ENCODE peak calls at places on chromosomes 11 and 22, in nine cellular contexts. Q is NCI-H1105 treated with DMSO at 0.1 percent for 48 hours; I is colonic mucosa; H is left ventricle myocardium inferior; W is fibroblast of lung; A is CD8-positive, alpha-beta T cell; V is omental fat pad; B is H9; F is activated CD4-positive, CD25-positive, alpha-beta regulatory T cell treated with anti-CD3 and anti-CD28 coated beads, Interleukin-2, amount 50 U/mL, for 72 hours. R is an unnamed sample.
A peak's percentile ranks its signal among the peaks of the same experiment; 100 is the strongest.

GRCh38 chr22:17369553-17370035 is 334 bp downstream of the CECR2 start:
- DNase-seq in F (peak; percentile 36), Q (peak; percentile 50), H (peak; percentile 38), B (peak; percentile 56), A (no peak), W (no peak), V (no peak), I (no peak), R (no peak)

GRCh38 chr11:11409916-11410315 is 56.9 kb upstream of the CSNK2A3 start:
- DNase-seq in B (no peak), Q (peak; percentile 83), I (peak; percentile 28), A (no peak), W (no peak), F (no peak), V (no peak), H (no peak), R (no peak)

GRCh38 chr22:42471441-42471840 is 39.2 kb upstream of the NFAM1 start:
- DNase-seq in H (no peak), I (no peak), A (no peak), V (no peak), F (no peak), Q (no peak), B (no peak), W (no peak), R (no peak)

GRCh38 chr22:38784035-38784434 is 9.9 kb downstream of the DNAL4 start:
- DNase-seq in F (no peak), B (no peak), W (no peak), Q (no peak), H (no peak), A (no peak), I (no peak), V (no peak), R (no peak)

GRCh38 chr22:36194971-36195370 is 6.6 kb downstream of the APOL4 start:
- DNase-seq in H (peak; percentile 38), Q (peak; percentile 18), V (no peak), B (peak; percentile 86), W (peak; percentile 65), F (no peak), I (peak; percentile 45), A (peak; percentile 46), R (peak; percentile 68)

GRCh38 chr11:116534270-116534975 is 238.4 kb downstream of the BUD13 start:
- DNase-seq in W (no peak), B (no peak), H (no peak), F (no peak), V (no peak), I (no peak), Q (no peak), A (no peak), R (no peak)

GRCh38 chr22:22955866-22956535 is 68.4 kb downstream of the IGLL5 start:
- DNase-seq in V (peak; percentile 55), I (peak; percentile 71), A (peak; percentile 63), Q (peak; percentile 55), H (no peak), F (peak; percentile 53), W (peak; percentile 48), B (peak; percentile 66), R (peak; percentile 75)

GRCh38 chr11:64608636-64609035 is 17.6 kb downstream of the SLC22A12 start:
- DNase-seq in Q (no peak), H (no peak), A (no peak), B (no peak), F (no peak), W (no peak), V (no peak), I (no peak), R (no peak)

GRCh38 chr11:945986-946385 is 20.3 kb downstream of the AP2A2 start:
- DNase-seq in A (no peak), B (peak; percentile 75), V (no peak), Q (peak; percentile 3), W (peak; percentile 54), F (no peak), I (no peak), H (no peak), R (no peak)

GRCh38 chr11:2419638-2420501 is 19.3 kb downstream of the TSSC4 start:
- DNase-seq in B (peak; percentile 81), V (peak; percentile 57), W (peak; percentile 62), Q (no peak), F (peak; percentile 69), A (peak; percentile 49), H (peak; percentile 77), I (peak; percentile 81), R (peak; percentile 85)

GRCh38 chr11:67344264-67344663 is 9.1 kb downstream of the POLD4 start:
- DNase-seq in B (no peak), H (no peak), Q (no peak), A (no peak), F (no peak), W (no peak), I (no peak), V (no peak), R (no peak)

GRCh38 chr11:120185678-120186407 is 25.0 kb upstream of the OAF start:
- DNase-seq in V (peak; percentile 7), A (no peak), I (peak; percentile 31), F (peak; percentile 1), B (peak; percentile 14), Q (no peak), W (no peak), H (peak; percentile 57), R (peak; percentile 30)

GRCh38 chr11:94563176-94563847 is 3.9 kb upstream of the PIWIL4 start:
- DNase-seq in F (no peak), A (no peak), H (no peak), V (no peak), Q (no peak), I (no peak), W (peak; percentile 77), B (no peak), R (no peak)

GRCh38 chr11:57458060-57458409 is 2.3 kb upstream of the RTN4RL2 start:
- DNase-seq in W (no peak), B (peak; percentile 70), Q (peak; percentile 14), A (peak; percentile 36), H (no peak), V (no peak), I (no peak), F (no peak), R (peak; percentile 39)

GRCh38 chr22:35957589-35957988 is 71.0 kb downstream of the RBFOX2 start:
- DNase-seq in A (no peak), H (no peak), I (no peak), B (no peak), Q (no peak), V (no peak), W (no peak), F (no peak), R (no peak)

GRCh38 chr22:49724893-49725489 is 102.7 kb downstream of the BRD1 start:
- DNase-seq in B (peak; percentile 83), Q (peak; percentile 55), A (peak; percentile 57), W (peak; percentile 16), F (peak; percentile 78), H (peak; percentile 46), I (peak; percentile 53), V (no peak), R (peak; percentile 59)

GRCh38 chr11:60932605-60933346 is 8.5 kb downstream of the TMEM132A start:
- DNase-seq in A (no peak), F (no peak), W (no peak), H (no peak), V (no peak), B (no peak), Q (no peak), I (no peak), R (no peak)

GRCh38 chr11:115528217-115528616 is 24.0 kb upstream of the CADM1 start:
- DNase-seq in H (peak; percentile 60), I (no peak), B (no peak), Q (no peak), F (no peak), V (no peak), W (no peak), A (no peak), R (no peak)

GRCh38 chr11:111301840-111302113 is 3.4 kb downstream of the POU2AF3 start:
- DNase-seq in Q (no peak), F (no peak), A (no peak), B (no peak), H (no peak), I (no peak), V (no peak), W (no peak), R (no peak)

GRCh38 chr11:111474432-111474831 is 37.8 kb downstream of the BTG4 start:
- DNase-seq in H (no peak), F (no peak), Q (no peak), I (no peak), V (no peak), B (no peak), W (no peak), A (no peak), R (no peak)

GRCh38 chr11:101279728-101280127 is 150.1 kb upstream of the PGR start:
- DNase-seq in Q (no peak), A (no peak), W (no peak), B (no peak), F (no peak), I (no peak), V (no peak), H (no peak), R (no peak)

GRCh38 chr11:61699737-61700160 is 19.6 kb downstream of the DAGLA start:
- DNase-seq in B (no peak), A (no peak), F (no peak), H (peak; percentile 64), I (peak; percentile 81), Q (peak; percentile 74), W (no peak), V (no peak), R (no peak)

GRCh38 chr11:32032478-32032877 is 58.4 kb upstream of the RCN1 start:
- DNase-seq in A (no peak), W (peak; percentile 12), V (no peak), H (no peak), I (no peak), B (no peak), F (no peak), Q (no peak), R (no peak)

GRCh38 chr11:113730887-113731726 is 25.0 kb upstream of the TMPRSS5 start:
- DNase-seq in I (peak; percentile 35), A (no peak), V (no peak), Q (peak; percentile 54), W (peak; percentile 62), B (peak; percentile 45), F (no peak), H (no peak), R (no peak)

GRCh38 chr22:28892175-28892731 is 8.9 kb downstream of the ZNRF3 start:
- DNase-seq in B (no peak), V (no peak), A (no peak), H (no peak), I (no peak), F (no peak), W (no peak), Q (no peak), R (no peak)

GRCh38 chr11:31689559-31689958 is 121.6 kb downstream of the PAX6 start:
- DNase-seq in A (no peak), H (no peak), W (no peak), B (no peak), Q (no peak), F (no peak), I (no peak), V (no peak), R (no peak)

GRCh38 chr22:42725606-42726355 is 5.1 kb upstream of the A4GALT start:
- DNase-seq in I (no peak), Q (no peak), A (no peak), V (no peak), H (no peak), F (no peak), B (no peak), W (no peak), R (no peak)

GRCh38 chr11:73158356-73159051 is 16.4 kb upstream of the FCHSD2 start:
- DNase-seq in A (no peak), I (no peak), W (peak; percentile 81), H (no peak), V (no peak), B (no peak), F (no peak), Q (no peak), R (no peak)